ENCODE peak calls at places on chromosome 14, in seven cellular contexts. X, O, E, R, P, H and Y are unnamed samples.

GRCh38 chr14:70086685-70087379 is 101.9 kb downstream of the SLC8A3 start:
- DNase-seq in E (peak; percentile 70), O (no peak), X (peak; percentile 77), R (peak; percentile 39), H (no peak), P (no peak), Y (peak; percentile 23)

GRCh38 chr14:69475194-69475818 is 9.2 kb upstream of the PLEKHD1 start:
- DNase-seq in X (peak; percentile 85), R (no peak), P (no peak), H (no peak), E (no peak), O (peak; percentile 26), Y (no peak)

GRCh38 chr14:65506801-65507200 is 94.3 kb downstream of the FUT8 start:
- DNase-seq in H (no peak), O (peak; percentile 51), E (no peak), P (no peak), X (no peak), R (no peak), Y (no peak)

GRCh38 chr14:45150386-45150890 is 14.7 kb downstream of the FANCM start:
- DNase-seq in H (no peak), P (no peak), R (no peak), O (no peak), E (no peak), X (no peak), Y (no peak)

GRCh38 chr14:33126433-33126832 is 187.8 kb downstream of the NPAS3 start:
- DNase-seq in P (no peak), R (no peak), O (no peak), E (no peak), X (no peak), H (no peak), Y (no peak)

GRCh38 chr14:99338313-99338712 is 66.3 kb upstream of the BCL11B start:
- DNase-seq in E (no peak), X (no peak), P (no peak), R (no peak), H (no peak), O (no peak), Y (no peak)

GRCh38 chr14:55381040-55381439 is 30.6 kb downstream of the ATG14 start:
- DNase-seq in E (no peak), X (no peak), R (no peak), P (no peak), H (no peak), O (no peak), Y (no peak)

GRCh38 chr14:39368261-39368959 is 63.8 kb downstream of the FBXO33 start:
- DNase-seq in X (peak; percentile 80), P (peak; percentile 10), H (no peak), R (peak; percentile 69), E (peak; percentile 59), O (peak; percentile 62), Y (peak; percentile 44)

GRCh38 chr14:22084393-22085281 is 411.0 kb upstream of the OR4E1 start:
- DNase-seq in R (peak; percentile 38), X (peak; percentile 90), O (peak; percentile 0), E (peak; percentile 50), H (no peak), P (no peak), Y (peak; percentile 49)